ENCODE peak calls at places on chromosomes 3 and 15, in five cellular contexts. W is GM23248, C is HCT116, B is MM.1S, S is PC-3. Q is an unnamed sample.

GRCh38 chr3:29226709-29227108 is 54.2 kb upstream of the RBMS3 start:
- DNase-seq in C (no peak), S (no peak), B (no peak), W (no peak), Q (no peak)

GRCh38 chr15:25790003-25790660 is 73.0 kb downstream of the ATP10A start:
- DNase-seq in W (peak), S (peak), B (no peak), C (no peak), Q (peak)

GRCh38 chr15:34879112-34879511 is 83.8 kb upstream of the ACTC1 start:
- DNase-seq in C (no peak), B (no peak), S (no peak), W (no peak), Q (no peak)

GRCh38 chr3:102133376-102133775 is 284.1 kb downstream of the NFKBIZ start:
- DNase-seq in C (no peak), S (no peak), B (no peak), W (no peak), Q (no peak)

GRCh38 chr15:29270169-29270955 is 740 bp upstream of the NSMCE3 start:
- DNase-seq in W (peak), B (peak), S (peak), C (no peak), Q (no peak)

GRCh38 chr3:11480663-11481298 is 162.9 kb downstream of the VGLL4 start:
- DNase-seq in S (no peak), W (no peak), C (no peak), B (no peak), Q (peak)

GRCh38 chr3:29605845-29606244 is 325.0 kb downstream of the RBMS3 start:
- DNase-seq in C (no peak), B (no peak), W (peak), S (peak), Q (no peak)

GRCh38 chr3:69084326-69084667 is 440 bp upstream of the ARL6IP5 start:
- DNase-seq in C (no peak), B (no peak), W (peak), S (peak), Q (no peak)

GRCh38 chr3:130250982-130251381 is 94.5 kb upstream of the COL6A5 start:
- DNase-seq in S (no peak), C (no peak), W (no peak), B (no peak), Q (no peak)

GRCh38 chr3:60153221-60153999 is 1097.8 kb downstream of the FHIT start:
- DNase-seq in W (no peak), S (no peak), B (no peak), C (no peak), Q (no peak)

GRCh38 chr3:76365284-76365683 is 579.9 kb upstream of the ZNF717 start:
- DNase-seq in B (no peak), W (peak), S (no peak), C (no peak), Q (no peak)

GRCh38 chr3:52798376-52798977 is 3.9 kb downstream of the ITIH3 start:
- DNase-seq in S (no peak), C (no peak), W (no peak), B (no peak), Q (no peak)

GRCh38 chr3:59245879-59246501 is 196.2 kb upstream of the CFAP20DC start:
- DNase-seq in W (peak), S (peak), C (no peak), B (no peak), Q (no peak)

GRCh38 chr3:62365311-62366092 is 7.8 kb downstream of the FEZF2 start:
- DNase-seq in W (no peak), C (no peak), S (no peak), B (no peak), Q (peak)

GRCh38 chr3:177977381-177978158 is 558.7 kb upstream of the KCNMB2 start:
- DNase-seq in C (peak), S (peak), W (peak), B (no peak), Q (no peak)

GRCh38 chr3:168628549-168628948 is 532.8 kb upstream of the GOLIM4 start:
- DNase-seq in B (no peak), W (no peak), C (no peak), S (no peak), Q (no peak)

GRCh38 chr3:178711753-178712152 is 175.5 kb downstream of the KCNMB2 start:
- DNase-seq in B (peak), S (no peak), C (no peak), W (no peak), Q (no peak)

GRCh38 chr3:63960048-63960711 is 48.0 kb upstream of the SCAANT1 start:
- DNase-seq in B (no peak), W (peak), C (peak), S (peak), Q (no peak)

GRCh38 chr3:174126990-174127758 is 729.6 kb downstream of the NLGN1 start:
- DNase-seq in S (peak), C (no peak), W (peak), B (no peak), Q (no peak)

GRCh38 chr3:172065534-172065933 is 26.2 kb downstream of the FNDC3B start:
- DNase-seq in B (no peak), S (no peak), C (no peak), W (peak), Q (no peak)

GRCh38 chr3:122416966-122417365 is 1.1 kb upstream of the WDR5B start:
- DNase-seq in W (peak), C (no peak), B (no peak), S (no peak), Q (no peak)

GRCh38 chr15:84826369-84826823 is 9.2 kb downstream of the ALPK3 start:
- DNase-seq in S (peak), C (peak), B (no peak), W (peak), Q (peak)

GRCh38 chr15:66165856-66166255 is 87.7 kb downstream of the MEGF11 start:
- DNase-seq in W (no peak), S (no peak), C (no peak), B (no peak), Q (no peak)

GRCh38 chr3:131591394-131591990 is 88.7 kb upstream of the MRPL3 start:
- DNase-seq in W (peak), B (no peak), S (peak), C (no peak), Q (no peak)

GRCh38 chr3:85502148-85502875 is 543.5 kb downstream of the CADM2 start:
- DNase-seq in B (no peak), W (no peak), C (no peak), S (no peak), Q (no peak)

GRCh38 chr3:24263069-24263668 is 231.5 kb downstream of the THRB start:
- DNase-seq in W (no peak), S (no peak), C (no peak), B (no peak), Q (no peak)

GRCh38 chr15:41777421-41777973 is 3.2 kb downstream of the MAPKBP1 start:
- DNase-seq in C (no peak), W (peak), B (no peak), S (peak), Q (no peak)

GRCh38 chr15:98657721-98658120 is 9.4 kb downstream of the IGF1R start:
- DNase-seq in B (no peak), W (peak), C (no peak), S (no peak), Q (no peak)

GRCh38 chr15:69845159-69845558 is 252.6 kb downstream of the TLE3 start:
- DNase-seq in C (no peak), B (no peak), S (no peak), W (no peak), Q (no peak)
- TF ChIP-seq EZH2phosphoT487 in C (no peak), B (no peak), S (no peak), W (no peak), Q (no peak)

DNA sequence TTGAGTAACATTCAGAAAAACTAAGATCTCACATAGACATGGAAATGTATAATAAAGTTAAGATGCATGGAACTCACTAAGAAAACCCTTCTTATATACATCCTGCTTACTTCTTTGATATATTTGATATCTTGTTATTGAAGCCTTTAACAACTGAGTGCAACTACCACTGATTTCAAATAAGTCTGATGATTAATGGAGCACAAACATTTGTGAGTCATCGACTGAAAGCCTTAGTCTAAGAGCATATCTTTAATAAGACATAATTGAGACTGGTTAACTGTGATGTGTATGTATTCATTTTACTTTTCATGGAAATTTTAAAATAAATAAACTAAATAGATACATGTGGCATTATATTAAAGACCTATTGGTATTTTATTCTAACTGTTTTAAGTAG is 740.5 kb downstream of the EPHA3 start:
- DNase-seq in C (no peak), B (no peak), W (no peak), S (peak), Q (no peak)
- TF ChIP-seq EZH2phosphoT487 in C (no peak), B (no peak), W (no peak), S (no peak), Q (no peak)

GRCh38 chr3:183158552-183159006 is 4.0 kb downstream of the LAMP3 start:
- DNase-seq in C (no peak), B (peak), S (no peak), W (peak), Q (no peak)
- TF ChIP-seq EZH2phosphoT487 in C (no peak), B (no peak), S (no peak), W (no peak), Q (no peak)

DNA sequence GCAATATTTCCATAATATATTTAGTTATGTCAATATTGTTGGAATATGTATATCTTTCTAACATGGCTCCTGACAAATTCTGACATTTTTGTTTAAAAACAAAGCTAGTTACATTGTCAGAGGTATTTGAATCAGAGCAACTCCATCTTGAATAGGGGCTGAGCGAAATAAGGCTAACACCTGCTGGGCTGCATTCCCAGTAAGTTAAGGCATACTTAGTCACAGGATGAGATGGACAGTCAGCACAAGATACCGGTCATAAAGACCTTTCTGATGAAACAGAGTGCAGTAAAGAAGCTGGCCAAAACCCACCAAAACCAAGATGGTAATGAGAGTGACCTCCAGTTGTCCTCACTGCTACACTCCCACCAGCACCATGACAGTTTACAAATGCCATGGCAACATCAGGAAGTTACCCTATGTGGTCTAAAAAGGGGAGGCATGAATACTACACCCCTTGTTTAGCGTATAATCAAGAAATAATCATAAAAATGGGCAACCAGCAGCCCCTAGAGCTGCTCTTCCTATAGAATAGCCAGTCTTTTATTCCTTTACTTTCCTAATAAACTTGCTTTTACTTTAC is 30.4 kb downstream of the RPL22L1 start:
- DNase-seq in C (no peak), B (no peak), W (no peak), S (peak), Q (no peak)
- TF ChIP-seq EZH2phosphoT487 in C (no peak), B (no peak), W (no peak), S (no peak), Q (no peak)